ENCODE peak calls at places on chromosomes 7 and 10, in ten cellular contexts. C is amniotic stem cell; A is mucosa of descending colon; Y is hippocampal formation; F is fibroblast of the conjunctiva; X is substantia nigra; D is stimulated activated naive CD4-positive, alpha-beta T cell; R is EL; E is activated CD4-positive, CD25-positive, alpha-beta regulatory T cell; M is LoVo. S is an unnamed sample.
A peak's percentile ranks its signal among the peaks of the same experiment; 100 is the strongest.

GRCh38 chr10:521844-522243 is 167.6 kb downstream of the DIP2C start:
- DNase-seq in C (no peak), F (no peak), R (no peak), A (no peak), M (no peak), D (no peak), Y (peak; percentile 54), E (no peak), X (peak; percentile 18), S (no peak)

GRCh38 chr7:15228891-15229290 is 326.3 kb upstream of the DGKB start:
- DNase-seq in X (no peak), C (no peak), R (no peak), A (no peak), D (no peak), F (no peak), Y (no peak), M (no peak), E (no peak), S (no peak)

GRCh38 chr10:80068270-80068669 is 10.2 kb upstream of the TMEM254 start:
- DNase-seq in A (no peak), M (no peak), E (no peak), F (no peak), R (no peak), Y (no peak), D (no peak), C (no peak), X (no peak), S (no peak)

GRCh38 chr10:78199019-78199418 is 165.4 kb downstream of the RPS24 start:
- DNase-seq in F (no peak), E (no peak), C (no peak), R (no peak), X (no peak), A (no peak), D (no peak), Y (no peak), M (no peak), S (no peak)

GRCh38 chr7:112211348-112211907 is 4.9 kb downstream of the ZNF277 start:
- DNase-seq in M (no peak), X (no peak), A (no peak), R (no peak), C (no peak), F (peak; percentile 31), Y (no peak), D (no peak), E (no peak), S (no peak)

GRCh38 chr10:32153931-32154330 is 97.7 kb upstream of the KIF5B start:
- DNase-seq in X (no peak), F (no peak), A (no peak), Y (no peak), D (no peak), M (no peak), E (no peak), C (no peak), R (no peak), S (no peak)

GRCh38 chr10:113021268-113022028 is 71.4 kb downstream of the TCF7L2 start:
- DNase-seq in A (no peak), C (no peak), M (no peak), D (no peak), R (no peak), E (no peak), X (no peak), F (no peak), Y (peak; percentile 47), S (no peak)

GRCh38 chr7:34208878-34209621 is 303.7 kb downstream of the BMPER start:
- DNase-seq in D (no peak), F (no peak), M (no peak), A (no peak), E (no peak), R (peak; percentile 16), X (no peak), C (no peak), Y (no peak), S (no peak)

GRCh38 chr7:74364061-74364460 is 74.9 kb downstream of the CLIP2 start:
- DNase-seq in Y (no peak), X (no peak), E (no peak), M (no peak), D (no peak), C (no peak), R (no peak), F (no peak), A (no peak), S (no peak)

S was measured in GDM1.